ENCODE peak calls at places on chromosomes 11 and 22, in four cellular contexts. I, L, E and Q are unnamed samples.

GRCh38 chr11:70381872-70382842 is 16.2 kb upstream of the CTTN start:
- DNase-seq in I (no peak), E (peak), L (no peak), Q (no peak)

GRCh38 chr11:133202816-133203215 is 329.5 kb downstream of the OPCML start:
- DNase-seq in L (no peak), E (no peak), I (no peak), Q (no peak)

GRCh38 chr22:36731916-36732315 is 28.4 kb upstream of the CACNG2 start:
- DNase-seq in I (no peak), L (no peak), E (peak), Q (no peak)

GRCh38 chr22:19974233-19974861 is 32.7 kb upstream of the TXNRD2 start:
- DNase-seq in I (no peak), L (no peak), E (peak), Q (no peak)

GRCh38 chr11:47216141-47216798 is 1.5 kb downstream of the DDB2 start:
- DNase-seq in I (no peak), E (peak), L (peak), Q (peak)

GRCh38 chr22:44091021-44091721 is 67.1 kb downstream of the PARVB start:
- DNase-seq in I (no peak), L (no peak), E (no peak), Q (no peak)

GRCh38 chr11:43573233-43573632 is 107.3 kb upstream of the HSD17B12 start:
- DNase-seq in L (no peak), I (no peak), E (peak), Q (no peak)

GRCh38 chr22:18954333-18954732 is 18.2 kb upstream of the PRODH start:
- DNase-seq in L (peak), E (peak), I (peak), Q (peak)

GRCh38 chr11:102385053-102385976 is 38.3 kb downstream of the BIRC2 start:
- DNase-seq in I (no peak), L (no peak), E (no peak), Q (no peak)

GRCh38 chr22:20093437-20093836 is 13.4 kb downstream of the DGCR8 start:
- DNase-seq in I (no peak), L (no peak), E (no peak), Q (peak)

GRCh38 chr11:112837162-112837826 is 123.9 kb upstream of the NCAM1 start:
- DNase-seq in L (no peak), I (no peak), E (peak), Q (peak)

GRCh38 chr11:73218830-73219215 is 742 bp downstream of the P2RY2 start:
- DNase-seq in I (no peak), E (no peak), L (no peak), Q (no peak)

GRCh38 chr22:29493636-29494035 is 13.6 kb downstream of the NEFH start:
- DNase-seq in L (no peak), I (no peak), E (no peak), Q (no peak)

GRCh38 chr11:109697140-109697843 is 275.3 kb downstream of the C11orf87 start:
- DNase-seq in L (no peak), I (no peak), E (peak), Q (no peak)

GRCh38 chr11:2752923-2753322 is 53.1 kb upstream of the KCNQ1OT1 start:
- DNase-seq in L (no peak), E (no peak), I (no peak), Q (no peak)

DNA sequence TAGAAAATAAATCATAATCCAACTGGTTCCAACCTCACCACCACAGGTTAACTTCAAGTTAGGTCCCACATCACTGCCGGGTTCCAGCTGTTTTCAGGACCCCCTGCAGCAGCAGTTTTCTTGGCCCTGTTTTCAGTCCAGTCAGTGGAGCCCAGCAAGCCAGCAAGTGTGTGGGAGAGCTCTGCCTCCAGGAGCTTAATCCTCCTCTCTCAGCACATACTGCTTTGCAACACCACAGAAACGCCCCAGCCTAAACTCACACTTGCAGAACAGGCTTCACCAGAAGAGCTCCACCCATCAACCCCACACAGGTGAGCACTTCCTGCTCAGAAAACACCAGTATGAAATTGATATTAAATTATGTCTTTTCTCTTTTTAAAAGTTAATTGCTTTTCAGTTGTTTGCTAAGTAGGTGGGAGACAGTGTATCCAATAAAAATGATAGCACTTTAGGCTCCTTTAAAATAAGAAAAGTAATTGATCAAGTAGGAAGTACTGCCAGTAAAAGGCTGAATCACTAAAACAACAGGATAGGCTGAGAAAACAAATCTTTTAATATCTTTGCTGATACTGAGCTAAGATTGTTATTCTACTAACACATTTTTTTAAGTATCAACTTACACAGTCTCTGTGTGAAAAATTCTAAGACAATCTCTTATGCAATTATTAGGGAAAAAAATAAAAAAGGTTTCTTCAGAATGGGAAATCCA is 81.5 kb upstream of the TP53AIP1 start:
- DNase-seq in E (peak), I (no peak), L (no peak), Q (no peak)
- H3K27ac ChIP-seq in E (no peak), I (no peak), L (no peak), Q (no peak)

GRCh38 chr11:96341237-96342130 is 1.5 kb downstream of the MAML2 start:
- DNase-seq in E (peak), L (peak), I (no peak), Q (peak)
- H3K27ac ChIP-seq in E (no peak), L (peak), I (peak), Q (peak)

GRCh38 chr22:48080304-48081165 is 1318.1 kb downstream of the TBC1D22A start:
- DNase-seq in L (no peak), I (no peak), E (no peak), Q (no peak)
- H3K27ac ChIP-seq in L (no peak), I (no peak), E (no peak), Q (no peak)

DNA sequence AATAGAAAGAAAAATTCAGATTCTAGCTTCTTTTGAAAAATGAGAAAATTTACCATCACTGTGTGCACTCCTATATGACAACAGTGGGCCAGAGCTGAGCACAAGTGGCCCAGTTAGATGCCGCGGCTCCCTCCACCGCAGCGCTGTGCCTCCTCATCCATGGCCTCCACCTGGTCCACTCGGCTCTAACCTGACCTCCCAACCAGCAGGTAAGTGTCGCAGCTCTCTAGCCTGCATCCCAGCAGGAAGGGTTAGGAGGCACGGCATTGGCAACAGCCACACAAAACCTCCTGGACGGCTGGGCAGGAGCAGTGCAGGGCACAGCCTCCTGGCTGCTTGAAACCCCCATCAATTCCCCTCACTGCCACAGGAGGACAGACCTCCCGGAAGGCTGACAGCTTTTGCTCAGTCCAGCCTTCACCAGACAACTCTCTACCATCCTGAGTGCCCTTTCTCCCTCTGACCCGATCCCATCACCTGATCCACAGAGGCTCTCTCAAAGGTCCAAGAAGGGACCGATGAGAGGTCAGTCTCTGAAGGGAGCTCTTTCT is 76.1 kb downstream of the RPL27A start:
- DNase-seq in E (peak), I (no peak), L (no peak), Q (no peak)
- H3K27ac ChIP-seq in E (no peak), I (peak), L (peak), Q (no peak)

GRCh38 chr11:129595043-129595962 is 219.7 kb downstream of the BARX2 start:
- DNase-seq in L (peak), E (peak), I (no peak), Q (no peak)
- H3K27ac ChIP-seq in L (no peak), E (no peak), I (no peak), Q (no peak)

GRCh38 chr11:64810271-64810890 is at the start of gene MEN1:
- DNase-seq in I (peak), E (peak), L (peak), Q (peak)
- H3K27ac ChIP-seq in I (peak), E (no peak), L (peak), Q (peak)

GRCh38 chr22:31750365-31751284 is 693 bp upstream of the PRR14L start:
- DNase-seq in E (no peak), I (no peak), L (no peak), Q (no peak)

GRCh38 chr22:31752096-31752847 is 1.5 kb upstream of the DEPDC5 start:
- DNase-seq in I (no peak), E (no peak), L (no peak), Q (no peak)

GRCh38 chr22:31747441-31747840 is 2.5 kb downstream of the PRR14L start:
- DNase-seq in L (no peak), E (peak), I (no peak), Q (no peak)

GRCh38 chr22:31749636-31750364 is at the start of gene PRR14L:
- DNase-seq in E (peak), L (peak), I (peak), Q (peak)

GRCh38 chr22:31748490-31748889 is 1.4 kb downstream of the PRR14L start:
- DNase-seq in I (no peak), L (no peak), E (no peak), Q (no peak)
- H3K27ac ChIP-seq in I (no peak), L (no peak), E (no peak), Q (no peak)

DNA sequence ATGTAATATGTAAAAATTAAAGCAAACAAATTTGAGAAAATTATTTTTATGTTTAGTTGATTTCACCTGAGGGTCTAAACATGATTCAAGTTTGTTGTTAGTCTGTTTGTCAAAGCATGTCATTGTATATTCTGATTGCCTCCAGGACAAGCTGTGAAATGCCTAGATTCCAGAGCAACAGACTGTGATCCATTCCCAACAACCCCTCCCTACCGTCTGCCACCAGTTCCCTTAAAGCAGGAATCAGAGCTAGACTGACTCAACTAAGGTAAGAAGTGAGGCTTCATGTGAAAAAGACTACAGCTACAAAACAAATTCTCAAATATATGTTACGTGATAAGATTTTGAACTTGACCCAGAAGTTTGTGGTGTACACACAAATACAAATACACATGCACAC is 304.2 kb downstream of the RAB38 start:
- DNase-seq in E (peak), I (no peak), L (no peak), Q (no peak)
- H3K27ac ChIP-seq in E (no peak), I (no peak), L (no peak), Q (no peak)

GRCh38 chr11:59783632-59784090 is 26.9 kb downstream of the MRPL16 start:
- DNase-seq in L (no peak), E (no peak), I (no peak), Q (no peak)

GRCh38 chr11:59791639-59792038 is 18.9 kb downstream of the MRPL16 start:
- DNase-seq in L (no peak), E (no peak), I (no peak), Q (no peak)

GRCh38 chr11:59787255-59787588 is 23.4 kb downstream of the MRPL16 start:
- DNase-seq in E (no peak), L (no peak), I (no peak), Q (no peak)

GRCh38 chr11:59785818-59786217 is 24.8 kb downstream of the MRPL16 start:
- DNase-seq in L (no peak), E (no peak), I (no peak), Q (no peak)

DNA sequence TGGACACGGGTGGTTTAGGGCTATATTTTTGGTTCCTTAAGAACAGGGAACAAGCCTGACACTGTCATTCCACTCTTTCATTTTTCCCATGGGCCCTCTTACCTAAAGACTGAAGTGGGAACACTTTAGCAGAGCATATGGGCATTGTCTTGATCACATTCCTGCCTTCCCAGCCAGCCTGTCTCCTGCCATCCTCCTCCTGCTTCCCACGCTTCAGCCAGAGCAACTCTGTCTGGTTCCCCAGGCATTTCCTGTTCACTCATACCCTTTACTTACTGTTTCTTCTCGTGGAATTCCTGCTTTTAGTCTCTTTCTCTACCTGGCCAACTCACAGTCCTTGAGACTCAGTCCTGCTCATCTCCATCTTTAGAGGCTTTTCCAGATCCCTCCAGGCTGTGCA is 22.8 kb downstream of the MRPL16 start:
- DNase-seq in E (no peak), L (no peak), I (no peak), Q (no peak)
- H3K27ac ChIP-seq in E (peak), L (no peak), I (no peak), Q (no peak)